ENCODE peak calls at places on chromosomes 4 and X, in six cellular contexts. E is H9, J is IMR-90, G is mesenchymal stem cell, L is H1, F is trophoblast cell. T is an unnamed sample.

GRCh38 chr4:38980903-38981676 is 51.1 kb downstream of the TMEM156 start:
- DNase-seq in G (peak), E (no peak), L (no peak), J (peak), F (no peak), T (no peak)

GRCh38 chr4:152590179-152591031 is 54.5 kb upstream of the FBXW7 start:
- DNase-seq in L (no peak), G (peak), E (no peak), J (peak), F (peak), T (no peak)

GRCh38 chr4:99763635-99764101 is 53.0 kb upstream of the DAPP1 start:
- DNase-seq in J (peak), F (peak), L (no peak), E (no peak), G (peak), T (no peak)

GRCh38 chr4:102723511-102723910 is 37.3 kb downstream of the MANBA start:
- DNase-seq in L (no peak), E (no peak), F (no peak), J (no peak), G (no peak), T (no peak)

GRCh38 chr4:145283909-145284308 is 103.5 kb upstream of the OTUD4 start:
- DNase-seq in G (peak), F (no peak), J (no peak), L (no peak), E (no peak), T (no peak)

GRCh38 chrX:96372313-96373046 is 312.2 kb upstream of the DIAPH2 start:
- DNase-seq in J (peak), F (peak), G (peak), L (no peak), E (peak), T (peak)

GRCh38 chr4:176769519-176769918 is 23.2 kb downstream of the VEGFC start:
- DNase-seq in E (no peak), G (peak), J (peak), F (no peak), L (no peak), T (no peak)

GRCh38 chr4:66872696-66873095 is 672.6 kb downstream of the CENPC start:
- DNase-seq in L (no peak), E (no peak), J (no peak), F (no peak), G (no peak), T (no peak)

GRCh38 chrX:57417827-57418226 is 131.3 kb downstream of the FAAH2 start:
- DNase-seq in F (no peak), E (no peak), L (no peak), G (no peak), J (no peak), T (no peak)

GRCh38 chrX:123601437-123601836 is 131.4 kb downstream of the THOC2 start:
- DNase-seq in G (no peak), L (no peak), F (no peak), J (no peak), E (no peak), T (no peak)

GRCh38 chr4:3407930-3408792 is 33.6 kb upstream of the HGFAC start:
- DNase-seq in F (no peak), E (peak), L (no peak), J (no peak), G (no peak), T (no peak)

GRCh38 chr4:141657550-141657949 is 21.2 kb downstream of the IL15 start:
- DNase-seq in L (no peak), E (no peak), J (no peak), F (no peak), G (no peak), T (no peak)

GRCh38 chr4:176387571-176387970 is 67.8 kb downstream of the SPCS3 start:
- DNase-seq in L (no peak), E (no peak), G (no peak), F (no peak), J (peak), T (no peak)

GRCh38 chr4:87257523-87257922 is 37.1 kb upstream of the KLHL8 start:
- DNase-seq in G (no peak), E (no peak), L (no peak), F (no peak), J (no peak), T (no peak)

GRCh38 chrX:152637649-152638442 is at the start of gene GABRQ:
- DNase-seq in F (peak), L (peak), E (peak), G (no peak), J (no peak), T (peak)

GRCh38 chr4:161320377-161320776 is 843.4 kb downstream of the FSTL5 start:
- DNase-seq in E (peak), F (peak), G (peak), L (peak), J (no peak), T (peak)

GRCh38 chr4:101418055-101418454 is 70.7 kb upstream of the PPP3CA start:
- DNase-seq in J (no peak), G (peak), E (no peak), F (no peak), L (no peak), T (no peak)

GRCh38 chr4:147480891-147481576 is at the start of gene EDNRA:
- DNase-seq in J (peak), G (peak), E (peak), F (no peak), L (no peak), T (peak)

GRCh38 chr4:101118641-101119040 is 228.7 kb downstream of the PPP3CA start:
- DNase-seq in L (no peak), J (no peak), F (no peak), E (no peak), G (no peak), T (no peak)

GRCh38 chr4:40301592-40301991 is 33.5 kb upstream of the CHRNA9 start:
- DNase-seq in F (no peak), L (no peak), E (no peak), J (no peak), G (no peak), T (no peak)

GRCh38 chrX:23369037-23369436 is 34.4 kb downstream of the PTCHD1 start:
- DNase-seq in F (no peak), L (no peak), J (no peak), E (no peak), G (peak), T (no peak)

DNA sequence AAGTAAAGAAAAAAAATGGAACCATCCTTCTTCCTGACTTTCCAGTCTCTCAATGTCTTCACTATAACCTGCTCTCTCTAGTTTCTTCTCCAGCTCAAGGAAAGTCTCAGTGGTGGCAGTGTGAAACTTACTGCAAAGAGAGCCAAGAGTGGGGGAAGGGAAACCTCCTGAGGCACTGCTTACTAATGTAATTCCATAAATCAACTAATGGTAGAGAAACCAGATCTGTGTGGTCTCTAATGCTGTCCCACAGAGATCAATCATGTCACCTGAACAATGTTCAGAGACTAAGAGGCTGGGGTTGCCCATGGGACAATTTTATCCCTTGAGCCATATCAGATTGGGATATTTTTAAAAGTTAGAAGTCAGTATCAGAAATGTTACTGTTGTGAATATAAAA is 7.6 kb downstream of the CXXC4 start:
- DNase-seq in J (no peak), E (no peak), F (no peak), L (no peak), G (no peak), T (no peak)
- H2AFZ ChIP-seq in J (no peak), E (no peak), F (no peak), L (no peak), G (no peak), T (no peak)

GRCh38 chr4:78603384-78603783 is 51.8 kb downstream of the ANXA3 start:
- DNase-seq in L (no peak), J (no peak), G (no peak), F (no peak), E (no peak), T (no peak)

GRCh38 chr4:78606035-78606434 is 54.5 kb downstream of the ANXA3 start:
- DNase-seq in F (no peak), E (no peak), L (no peak), G (no peak), J (no peak), T (no peak)

GRCh38 chr4:78602334-78602733 is 50.8 kb downstream of the ANXA3 start:
- DNase-seq in L (no peak), F (no peak), E (no peak), G (no peak), J (no peak), T (no peak)

GRCh38 chr4:78606530-78607095 is 55.0 kb downstream of the ANXA3 start:
- DNase-seq in J (no peak), G (no peak), F (no peak), E (no peak), L (no peak), T (no peak)

GRCh38 chr4:78604988-78605387 is 53.4 kb downstream of the ANXA3 start:
- DNase-seq in L (no peak), F (no peak), E (no peak), G (no peak), J (no peak), T (no peak)
- H4K91ac ChIP-seq in L (no peak), F (no peak), E (no peak), G (no peak), J (no peak), T (no peak)

DNA sequence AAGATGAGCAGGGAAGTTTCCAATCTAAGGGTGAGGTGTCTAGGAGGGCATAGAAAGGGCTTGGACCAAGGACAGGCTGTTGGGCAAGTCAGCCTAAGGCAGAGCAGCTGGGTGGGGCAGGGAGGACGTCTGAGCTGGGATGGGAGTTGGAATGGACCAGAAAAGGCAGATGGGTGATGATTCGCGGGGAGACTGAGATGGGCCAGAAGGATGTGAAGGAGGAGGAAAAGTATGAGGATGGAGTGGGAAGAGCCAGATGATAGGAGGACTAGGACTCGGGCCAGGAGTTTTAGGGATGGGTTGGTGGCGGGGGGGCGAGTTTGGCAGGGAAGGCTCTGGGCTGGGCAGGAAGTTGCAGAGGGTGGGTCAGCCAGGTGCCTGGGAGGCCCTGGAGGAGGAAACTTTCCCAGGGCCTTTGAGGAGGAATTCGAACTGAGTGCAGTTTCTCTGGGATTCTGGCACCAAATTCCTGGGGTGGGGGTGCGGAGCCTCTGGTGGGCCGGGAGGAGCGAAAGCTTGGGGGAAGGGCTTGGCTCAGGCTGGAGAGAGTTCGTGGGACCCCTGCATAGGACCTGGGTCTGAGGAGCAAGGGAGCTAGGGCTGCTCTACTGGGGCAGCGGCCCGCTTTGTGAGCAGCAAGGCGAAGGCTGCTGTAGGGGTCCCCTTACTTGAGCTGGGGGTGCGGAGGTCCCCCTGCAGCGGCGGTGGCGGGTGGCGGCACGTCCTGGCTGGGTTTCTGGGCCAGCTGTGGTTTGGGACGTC is 8.7 kb upstream of the TIMP1 start:
- DNase-seq in G (peak), E (peak), J (peak), L (no peak), F (no peak), T (peak)
- H3K4ac ChIP-seq in G (no peak), E (no peak), J (peak), L (no peak), F (peak), T (no peak)

DNA sequence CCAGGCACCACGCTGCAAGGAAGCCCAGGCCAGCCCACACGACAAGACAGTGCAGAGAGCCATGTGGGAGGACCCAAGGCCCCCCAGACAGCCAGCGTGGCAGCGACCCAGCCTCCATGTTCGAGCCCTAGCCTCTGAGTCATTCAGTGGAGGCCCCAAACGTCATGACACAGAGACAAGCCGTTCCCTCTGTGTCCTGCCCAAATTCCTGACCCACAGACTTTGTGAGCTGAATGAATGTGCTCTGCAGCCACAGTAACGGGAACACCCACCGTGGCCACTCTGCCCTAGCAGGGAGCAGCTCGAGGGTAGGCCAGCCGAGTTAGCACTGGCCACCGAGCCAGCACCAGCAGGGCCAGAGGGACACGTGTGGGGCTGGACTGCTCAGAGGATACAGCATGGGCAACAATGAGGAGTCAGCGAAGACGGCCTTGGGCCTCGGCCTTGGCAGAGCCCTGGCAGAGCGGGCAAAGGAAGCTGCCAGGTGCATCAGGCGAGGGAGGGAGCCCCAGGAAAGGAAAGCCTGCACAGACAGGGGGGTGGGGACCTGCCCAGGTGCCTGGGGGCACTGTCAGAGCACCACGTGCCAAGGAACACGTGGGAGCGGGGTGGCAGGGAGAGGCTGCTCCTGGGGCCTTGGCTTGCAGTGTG is 8.6 kb downstream of the BLOC1S4 start:
- DNase-seq in L (no peak), G (peak), F (no peak), J (peak), E (no peak), T (no peak)
- H2AFZ ChIP-seq in L (no peak), G (no peak), F (no peak), J (peak), E (no peak), T (peak)